ENCODE peak calls at places on chromosomes 1 and 21, in five cellular contexts. One of them, this sample, is unnamed.
A peak's percentile ranks its signal among the peaks of the same experiment; 100 is the strongest.

GRCh38 chr1:37069406-37069805 is 35.1 kb upstream of the GRIK3 start:
- DNase-seq in fibroblast of the conjunctiva: no peak
- DNase-seq in HT-29: no peak
- DNase-seq in occipital lobe: no peak
- DNase-seq in posterior cingulate gyrus: no peak
- DNase-seq in this sample: no peak

GRCh38 chr1:37035828-37036666 is 1.7 kb upstream of the GRIK3 start:
- DNase-seq in fibroblast of the conjunctiva: no peak
- DNase-seq in HT-29: no peak
- DNase-seq in occipital lobe: no peak
- DNase-seq in posterior cingulate gyrus: no peak
- DNase-seq in this sample: no peak

GRCh38 chr21:26438976-26439375 is 134.1 kb downstream of the CYYR1 start:
- DNase-seq in fibroblast of the conjunctiva: no peak
- DNase-seq in HT-29: no peak
- DNase-seq in occipital lobe: no peak
- DNase-seq in posterior cingulate gyrus: no peak
- DNase-seq in this sample: no peak

GRCh38 chr1:205458777-205459566 is 3.1 kb upstream of the BLACAT1 start:
- DNase-seq in fibroblast of the conjunctiva: peak; percentile 9
- DNase-seq in HT-29: peak; percentile 60
- DNase-seq in occipital lobe: no peak
- DNase-seq in posterior cingulate gyrus: no peak
- DNase-seq in this sample: peak; percentile 83

GRCh38 chr21:46080171-46081021 is 17.5 kb upstream of the COL6A2 start:
- DNase-seq in fibroblast of the conjunctiva: no peak
- DNase-seq in HT-29: no peak
- DNase-seq in occipital lobe: no peak
- DNase-seq in posterior cingulate gyrus: peak; percentile 16
- DNase-seq in this sample: peak; percentile 48

GRCh38 chr1:7509593-7509992 is 261.5 kb upstream of the VAMP3 start:
- DNase-seq in fibroblast of the conjunctiva: no peak
- DNase-seq in HT-29: no peak
- DNase-seq in occipital lobe: no peak
- DNase-seq in posterior cingulate gyrus: no peak
- DNase-seq in this sample: peak; percentile 57

GRCh38 chr1:169601096-169601881 is 15.0 kb upstream of the F5 start:
- DNase-seq in fibroblast of the conjunctiva: peak; percentile 10
- DNase-seq in HT-29: peak; percentile 69
- DNase-seq in occipital lobe: no peak
- DNase-seq in posterior cingulate gyrus: no peak
- DNase-seq in this sample: peak; percentile 24

GRCh38 chr1:2184934-2185333 is 9.6 kb downstream of the FAAP20 start:
- DNase-seq in fibroblast of the conjunctiva: no peak
- DNase-seq in HT-29: no peak
- DNase-seq in occipital lobe: no peak
- DNase-seq in posterior cingulate gyrus: no peak
- DNase-seq in this sample: no peak

GRCh38 chr1:202047977-202048376 is 37.6 kb downstream of the ELF3 start:
- DNase-seq in fibroblast of the conjunctiva: no peak
- DNase-seq in HT-29: peak; percentile 56
- DNase-seq in occipital lobe: no peak
- DNase-seq in posterior cingulate gyrus: no peak
- DNase-seq in this sample: no peak

GRCh38 chr21:44300262-44300959 is 558 bp downstream of the PFKL start:
- DNase-seq in fibroblast of the conjunctiva: no peak
- DNase-seq in HT-29: peak; percentile 47
- DNase-seq in occipital lobe: no peak
- DNase-seq in posterior cingulate gyrus: peak; percentile 38
- DNase-seq in this sample: peak; percentile 88

GRCh38 chr1:100860397-100860991 is 34.1 kb downstream of the EXTL2 start:
- DNase-seq in fibroblast of the conjunctiva: no peak
- DNase-seq in HT-29: no peak
- DNase-seq in occipital lobe: no peak
- DNase-seq in posterior cingulate gyrus: no peak
- DNase-seq in this sample: no peak

GRCh38 chr1:67214420-67215174 is 48.3 kb downstream of the IL23R start:
- DNase-seq in fibroblast of the conjunctiva: no peak
- DNase-seq in HT-29: peak; percentile 50
- DNase-seq in occipital lobe: no peak
- DNase-seq in posterior cingulate gyrus: no peak
- DNase-seq in this sample: peak; percentile 54

GRCh38 chr1:162629651-162630050 is 2.6 kb upstream of the DDR2 start:
- DNase-seq in fibroblast of the conjunctiva: peak; percentile 49
- DNase-seq in HT-29: no peak
- DNase-seq in occipital lobe: no peak
- DNase-seq in posterior cingulate gyrus: no peak
- DNase-seq in this sample: no peak

GRCh38 chr1:8312235-8313218 is 5.4 kb upstream of the SLC45A1 start:
- DNase-seq in fibroblast of the conjunctiva: no peak
- DNase-seq in HT-29: no peak
- DNase-seq in occipital lobe: no peak
- DNase-seq in posterior cingulate gyrus: no peak
- DNase-seq in this sample: peak; percentile 34

GRCh38 chr1:35269190-35269988 is 880 bp downstream of the ZMYM4 start:
- DNase-seq in fibroblast of the conjunctiva: no peak
- DNase-seq in HT-29: peak; percentile 26
- DNase-seq in occipital lobe: no peak
- DNase-seq in posterior cingulate gyrus: no peak
- DNase-seq in this sample: peak; percentile 17

GRCh38 chr1:225657462-225657989 is 4.6 kb upstream of the ENAH start:
- DNase-seq in fibroblast of the conjunctiva: peak; percentile 72
- DNase-seq in HT-29: no peak
- DNase-seq in occipital lobe: no peak
- DNase-seq in posterior cingulate gyrus: no peak
- DNase-seq in this sample: no peak

GRCh38 chr1:169941982-169942830 is 48.5 kb upstream of the SCYL3 start:
- DNase-seq in fibroblast of the conjunctiva: no peak
- DNase-seq in HT-29: peak; percentile 55
- DNase-seq in occipital lobe: no peak
- DNase-seq in posterior cingulate gyrus: no peak
- DNase-seq in this sample: peak; percentile 40

GRCh38 chr1:194658090-194658439 is 1471.7 kb upstream of the B3GALT2 start:
- DNase-seq in fibroblast of the conjunctiva: no peak
- DNase-seq in HT-29: peak; percentile 21
- DNase-seq in occipital lobe: no peak
- DNase-seq in posterior cingulate gyrus: no peak
- DNase-seq in this sample: no peak

GRCh38 chr1:50724626-50725286 is 235.3 kb downstream of the FAF1 start:
- DNase-seq in fibroblast of the conjunctiva: no peak
- DNase-seq in HT-29: no peak
- DNase-seq in occipital lobe: no peak
- DNase-seq in posterior cingulate gyrus: no peak
- DNase-seq in this sample: no peak

GRCh38 chr1:231613419-231614349 is 12.9 kb upstream of the DISC1 start:
- DNase-seq in fibroblast of the conjunctiva: no peak
- DNase-seq in HT-29: no peak
- DNase-seq in occipital lobe: no peak
- DNase-seq in posterior cingulate gyrus: no peak
- DNase-seq in this sample: no peak

This sample was measured in hepatocyte.